ENCODE peak calls at places on chromosomes 12 and 14, in ten cellular contexts. T is endodermal cell; Q is heart left ventricle; L is uterus; C is AG10803; R is H9; Y is mesothelial cell of epicardium; Z is AG09319; B is D721Med; H is CD8-positive, alpha-beta T cell. N is an unnamed sample.

GRCh38 chr14:63896278-63896720 is 43.5 kb downstream of the SYNE2 start:
- DNase-seq in T (no peak), Q (no peak), L (peak; percentile 32), C (peak; percentile 84), R (no peak), Y (peak; percentile 30), Z (peak; percentile 90), B (no peak), H (no peak), N (no peak)

GRCh38 chr12:97560766-97561165 is 98.2 kb downstream of the RMST start:
- DNase-seq in T (no peak), Q (no peak), L (no peak), C (no peak), R (no peak), Y (no peak), Z (no peak), B (no peak), H (no peak), N (no peak)

GRCh38 chr14:58488550-58488949 is 61.0 kb downstream of the KIAA0586 start:
- DNase-seq in T (no peak), Q (no peak), L (no peak), C (peak; percentile 35), R (no peak), Y (no peak), Z (no peak), B (no peak), H (no peak), N (no peak)

GRCh38 chr12:95358111-95359083 is 115.6 kb upstream of the METAP2 start:
- DNase-seq in T (no peak), Q (no peak), L (no peak), C (no peak), R (no peak), Y (no peak), Z (no peak), B (no peak), H (no peak), N (no peak)

GRCh38 chr14:55366271-55366670 is 45.4 kb downstream of the ATG14 start:
- DNase-seq in T (no peak), Q (no peak), L (no peak), C (peak; percentile 80), R (no peak), Y (no peak), Z (peak; percentile 19), B (no peak), H (no peak), N (no peak)

GRCh38 chr12:65741662-65742480 is 82.4 kb upstream of the HMGA2 start:
- DNase-seq in T (peak; percentile 96), Q (peak; percentile 63), L (peak; percentile 19), C (peak; percentile 41), R (peak; percentile 87), Y (peak; percentile 56), Z (no peak), B (peak; percentile 38), H (no peak), N (peak; percentile 61)

GRCh38 chr14:55599250-55599879 is 19.4 kb downstream of the KTN1 start:
- DNase-seq in T (no peak), Q (no peak), L (no peak), C (no peak), R (no peak), Y (no peak), Z (no peak), B (no peak), H (no peak), N (no peak)

GRCh38 chr14:100138082-100138787 is 21.2 kb downstream of the DEGS2 start:
- DNase-seq in T (no peak), Q (no peak), L (no peak), C (no peak), R (no peak), Y (no peak), Z (no peak), B (no peak), H (no peak), N (no peak)

GRCh38 chr12:119117936-119118335 is 60.8 kb upstream of the HSPB8 start:
- DNase-seq in T (no peak), Q (no peak), L (no peak), C (no peak), R (no peak), Y (no peak), Z (no peak), B (no peak), H (no peak), N (no peak)

GRCh38 chr12:12331896-12332295 is 18.1 kb downstream of the MANSC1 start:
- DNase-seq in T (no peak), Q (no peak), L (no peak), C (no peak), R (no peak), Y (no peak), Z (no peak), B (no peak), H (no peak), N (no peak)

GRCh38 chr12:65666876-65667275 is 157.4 kb upstream of the HMGA2 start:
- DNase-seq in T (no peak), Q (no peak), L (no peak), C (no peak), R (no peak), Y (no peak), Z (no peak), B (no peak), H (no peak), N (no peak)

GRCh38 chr14:104387000-104387384 is 192.6 kb upstream of the C14orf180 start:
- DNase-seq in T (peak; percentile 23), Q (peak; percentile 50), L (no peak), C (no peak), R (peak; percentile 22), Y (no peak), Z (no peak), B (no peak), H (no peak), N (no peak)

GRCh38 chr12:117228239-117228638 is 38.0 kb upstream of the FBXO21 start:
- DNase-seq in T (no peak), Q (no peak), L (no peak), C (no peak), R (no peak), Y (no peak), Z (no peak), B (no peak), H (no peak), N (no peak)

GRCh38 chr14:53493310-53493709 is 340.2 kb upstream of the DDHD1 start:
- DNase-seq in T (no peak), Q (no peak), L (no peak), C (no peak), R (no peak), Y (no peak), Z (no peak), B (no peak), H (no peak), N (no peak)

GRCh38 chr12:31890295-31891285 is 68.6 kb upstream of the RESF1 start:
- DNase-seq in T (no peak), Q (no peak), L (no peak), C (no peak), R (no peak), Y (no peak), Z (no peak), B (no peak), H (no peak), N (no peak)

GRCh38 chr12:121114019-121114639 is 18.5 kb upstream of the P2RX7 start:
- DNase-seq in T (no peak), Q (no peak), L (no peak), C (no peak), R (no peak), Y (no peak), Z (no peak), B (no peak), H (no peak), N (no peak)

GRCh38 chr12:106679576-106679975 is 94.9 kb upstream of the RIC8B start:
- DNase-seq in T (no peak), Q (no peak), L (no peak), C (no peak), R (no peak), Y (no peak), Z (no peak), B (no peak), H (no peak), N (no peak)

GRCh38 chr12:49899921-49900320 is 3.8 kb downstream of the FAIM2 start:
- DNase-seq in T (no peak), Q (no peak), L (no peak), C (no peak), R (no peak), Y (no peak), Z (no peak), B (no peak), H (no peak), N (no peak)

GRCh38 chr12:56724989-56725722 is at the start of gene NACA:
- DNase-seq in T (peak; percentile 99), Q (peak; percentile 99), L (peak; percentile 96), C (peak; percentile 99), R (peak; percentile 98), Y (peak; percentile 87), Z (peak; percentile 96), B (peak; percentile 92), H (peak; percentile 94), N (peak; percentile 82)
- TF ChIP-seq CTCF in T (no peak), Q (no peak), L (no peak), C (no peak), R (no peak), Y (no peak), Z (no peak), B (no peak), H (no peak), N (no peak)

DNA sequence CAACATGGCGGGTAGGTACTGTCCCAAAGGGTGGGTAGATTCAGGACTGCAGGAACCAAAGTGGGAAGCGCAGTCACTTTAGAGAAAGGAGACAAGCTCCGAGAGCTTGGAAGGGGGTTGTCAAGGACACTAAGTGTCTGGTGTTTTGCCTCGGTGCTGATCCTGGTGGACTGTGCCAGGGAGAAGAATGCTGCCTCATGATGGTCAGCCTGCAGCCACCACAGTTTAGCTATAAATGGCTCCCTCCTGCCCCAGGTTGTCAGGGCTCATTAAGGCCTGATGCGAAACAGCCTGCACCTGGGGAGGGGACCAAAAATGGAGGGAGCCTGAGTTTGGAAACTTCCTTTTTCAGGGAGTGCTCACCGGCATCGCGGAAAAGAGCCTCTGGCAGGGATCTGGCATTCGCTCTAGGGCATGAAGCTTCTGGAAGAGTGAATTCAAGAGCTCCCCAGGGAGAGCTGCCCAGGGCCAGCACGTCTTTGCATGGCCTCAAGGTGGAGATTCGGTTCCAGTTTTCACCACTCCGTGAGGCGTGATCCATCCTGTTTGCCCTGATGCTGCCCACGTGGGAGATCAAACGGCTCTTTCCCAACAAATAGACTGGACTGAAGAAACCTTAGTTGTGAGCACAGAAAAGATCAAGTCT is 164.0 kb downstream of the FOXN3 start:
- DNase-seq in T (peak; percentile 58), Q (no peak), L (no peak), C (no peak), R (peak; percentile 48), Y (no peak), Z (no peak), B (no peak), H (no peak), N (no peak)
- TF ChIP-seq CTCF in T (peak; percentile 59), Q (no peak), L (no peak), C (no peak), R (peak; percentile 45), Y (no peak), Z (no peak), B (no peak), H (no peak), N (no peak)

GRCh38 chr12:51871126-51871525 is 16.8 kb upstream of the ANKRD33 start:
- DNase-seq in T (no peak), Q (peak; percentile 72), L (no peak), C (no peak), R (no peak), Y (no peak), Z (no peak), B (no peak), H (no peak), N (no peak)
- TF ChIP-seq CTCF in T (peak; percentile 37), Q (no peak), L (no peak), C (no peak), R (peak; percentile 20), Y (no peak), Z (no peak), B (no peak), H (no peak), N (no peak)

GRCh38 chr12:68269727-68270126 is 16.3 kb upstream of the IL22 start:
- DNase-seq in T (no peak), Q (no peak), L (no peak), C (no peak), R (no peak), Y (no peak), Z (no peak), B (no peak), H (no peak), N (no peak)
- TF ChIP-seq CTCF in T (no peak), Q (no peak), L (no peak), C (no peak), R (no peak), Y (no peak), Z (no peak), B (no peak), H (no peak), N (no peak)